ENCODE peak calls at places on chromosomes 6 and 20, in eight cellular contexts. One of them, this sample, is unnamed.

GRCh38 chr6:151087861-151088598 is 151.7 kb upstream of the AKAP12 start:
- DNase-seq in upper lobe of right lung: no peak
- DNase-seq in uterus: peak
- DNase-seq in psoas muscle: peak
- DNase-seq in mesenchymal stem cell: peak
- DNase-seq in cardiac muscle cell: peak
- DNase-seq in left ventricle myocardium inferior: peak
- DNase-seq in A673: no peak
- DNase-seq in this sample: no peak

GRCh38 chr6:127506894-127507293 is 12.2 kb downstream of the MTCL3 start:
- DNase-seq in cardiac muscle cell: no peak
- DNase-seq in mesenchymal stem cell: no peak
- DNase-seq in psoas muscle: no peak
- DNase-seq in left ventricle myocardium inferior: no peak
- DNase-seq in A673: no peak
- DNase-seq in uterus: no peak
- DNase-seq in upper lobe of right lung: no peak
- DNase-seq in this sample: no peak

GRCh38 chr20:24777746-24778145 is 171.3 kb upstream of the CST7 start:
- DNase-seq in psoas muscle: no peak
- DNase-seq in A673: no peak
- DNase-seq in upper lobe of right lung: no peak
- DNase-seq in left ventricle myocardium inferior: no peak
- DNase-seq in mesenchymal stem cell: no peak
- DNase-seq in uterus: no peak
- DNase-seq in cardiac muscle cell: no peak
- DNase-seq in this sample: no peak

GRCh38 chr6:32178547-32179440 is 589 bp downstream of the RNF5 start:
- DNase-seq in cardiac muscle cell: peak
- DNase-seq in psoas muscle: no peak
- DNase-seq in upper lobe of right lung: peak
- DNase-seq in left ventricle myocardium inferior: no peak
- DNase-seq in uterus: no peak
- DNase-seq in A673: no peak
- DNase-seq in mesenchymal stem cell: no peak
- DNase-seq in this sample: peak

GRCh38 chr6:95973976-95974375 is 41.8 kb upstream of the FUT9 start:
- DNase-seq in left ventricle myocardium inferior: no peak
- DNase-seq in cardiac muscle cell: no peak
- DNase-seq in mesenchymal stem cell: no peak
- DNase-seq in upper lobe of right lung: no peak
- DNase-seq in uterus: no peak
- DNase-seq in psoas muscle: no peak
- DNase-seq in A673: no peak
- DNase-seq in this sample: no peak

GRCh38 chr6:41713161-41713649 is 22.2 kb downstream of the TFEB start:
- DNase-seq in left ventricle myocardium inferior: peak
- DNase-seq in upper lobe of right lung: peak
- DNase-seq in cardiac muscle cell: no peak
- DNase-seq in A673: no peak
- DNase-seq in mesenchymal stem cell: no peak
- DNase-seq in uterus: peak
- DNase-seq in psoas muscle: peak
- DNase-seq in this sample: no peak

GRCh38 chr6:45054610-45055009 is 273.5 kb upstream of the RUNX2 start:
- DNase-seq in upper lobe of right lung: no peak
- DNase-seq in psoas muscle: no peak
- DNase-seq in left ventricle myocardium inferior: no peak
- DNase-seq in uterus: no peak
- DNase-seq in mesenchymal stem cell: peak
- DNase-seq in cardiac muscle cell: peak
- DNase-seq in A673: no peak
- DNase-seq in this sample: no peak

GRCh38 chr6:18406955-18407738 is 20.0 kb downstream of the RNF144B start:
- DNase-seq in cardiac muscle cell: no peak
- DNase-seq in left ventricle myocardium inferior: no peak
- DNase-seq in upper lobe of right lung: no peak
- DNase-seq in psoas muscle: no peak
- DNase-seq in mesenchymal stem cell: no peak
- DNase-seq in uterus: no peak
- DNase-seq in A673: no peak
- DNase-seq in this sample: no peak

GRCh38 chr6:14276667-14277404 is 159.3 kb downstream of the CD83 start:
- DNase-seq in A673: no peak
- DNase-seq in mesenchymal stem cell: peak
- DNase-seq in psoas muscle: no peak
- DNase-seq in upper lobe of right lung: no peak
- DNase-seq in cardiac muscle cell: no peak
- DNase-seq in uterus: no peak
- DNase-seq in left ventricle myocardium inferior: no peak
- DNase-seq in this sample: peak

GRCh38 chr20:63731410-63731809 is 5.1 kb upstream of the LIME1 start:
- DNase-seq in A673: no peak
- DNase-seq in cardiac muscle cell: no peak
- DNase-seq in mesenchymal stem cell: no peak
- DNase-seq in left ventricle myocardium inferior: no peak
- DNase-seq in upper lobe of right lung: no peak
- DNase-seq in uterus: no peak
- DNase-seq in psoas muscle: no peak
- DNase-seq in this sample: no peak

GRCh38 chr6:112153926-112154621 is 66.7 kb downstream of the FAM229B start:
- DNase-seq in left ventricle myocardium inferior: no peak
- DNase-seq in upper lobe of right lung: no peak
- DNase-seq in uterus: no peak
- DNase-seq in mesenchymal stem cell: peak
- DNase-seq in psoas muscle: no peak
- DNase-seq in A673: peak
- DNase-seq in cardiac muscle cell: peak
- DNase-seq in this sample: no peak

GRCh38 chr6:68638225-68638900 is 3.3 kb downstream of the ADGRB3 start:
- DNase-seq in psoas muscle: peak
- DNase-seq in mesenchymal stem cell: peak
- DNase-seq in upper lobe of right lung: no peak
- DNase-seq in cardiac muscle cell: peak
- DNase-seq in left ventricle myocardium inferior: peak
- DNase-seq in A673: peak
- DNase-seq in uterus: peak
- DNase-seq in this sample: no peak

GRCh38 chr20:64131406-64131805 is 24.0 kb upstream of the NPBWR2 start:
- DNase-seq in upper lobe of right lung: peak
- DNase-seq in A673: peak
- DNase-seq in cardiac muscle cell: peak
- DNase-seq in uterus: no peak
- DNase-seq in psoas muscle: no peak
- DNase-seq in left ventricle myocardium inferior: no peak
- DNase-seq in mesenchymal stem cell: peak
- DNase-seq in this sample: no peak

GRCh38 chr6:8335371-8335770 is 100.0 kb downstream of the SLC35B3 start:
- DNase-seq in cardiac muscle cell: no peak
- DNase-seq in uterus: no peak
- DNase-seq in upper lobe of right lung: no peak
- DNase-seq in left ventricle myocardium inferior: no peak
- DNase-seq in mesenchymal stem cell: no peak
- DNase-seq in A673: no peak
- DNase-seq in psoas muscle: no peak
- DNase-seq in this sample: no peak

GRCh38 chr6:102488729-102489128 is 1095.2 kb downstream of the GRIK2 start:
- DNase-seq in left ventricle myocardium inferior: no peak
- DNase-seq in uterus: no peak
- DNase-seq in psoas muscle: no peak
- DNase-seq in upper lobe of right lung: no peak
- DNase-seq in A673: no peak
- DNase-seq in mesenchymal stem cell: peak
- DNase-seq in cardiac muscle cell: peak
- DNase-seq in this sample: no peak

GRCh38 chr6:42236680-42237473 is 19.2 kb upstream of the MRPS10 start:
- DNase-seq in A673: no peak
- DNase-seq in left ventricle myocardium inferior: no peak
- DNase-seq in uterus: no peak
- DNase-seq in upper lobe of right lung: no peak
- DNase-seq in psoas muscle: no peak
- DNase-seq in mesenchymal stem cell: no peak
- DNase-seq in cardiac muscle cell: no peak
- DNase-seq in this sample: no peak

GRCh38 chr20:61523145-61523544 is 271.1 kb downstream of the CDH4 start:
- DNase-seq in upper lobe of right lung: no peak
- DNase-seq in cardiac muscle cell: no peak
- DNase-seq in left ventricle myocardium inferior: no peak
- DNase-seq in psoas muscle: no peak
- DNase-seq in A673: no peak
- DNase-seq in uterus: no peak
- DNase-seq in mesenchymal stem cell: no peak
- DNase-seq in this sample: no peak

GRCh38 chr6:40685771-40686170 is 98.6 kb upstream of the LRFN2 start:
- DNase-seq in uterus: no peak
- DNase-seq in upper lobe of right lung: no peak
- DNase-seq in A673: no peak
- DNase-seq in mesenchymal stem cell: no peak
- DNase-seq in cardiac muscle cell: no peak
- DNase-seq in psoas muscle: no peak
- DNase-seq in left ventricle myocardium inferior: no peak
- DNase-seq in this sample: no peak

GRCh38 chr6:97437087-97437486 is 154.1 kb upstream of the MMS22L start:
- DNase-seq in uterus: no peak
- DNase-seq in mesenchymal stem cell: peak
- DNase-seq in cardiac muscle cell: peak
- DNase-seq in A673: peak
- DNase-seq in upper lobe of right lung: no peak
- DNase-seq in left ventricle myocardium inferior: no peak
- DNase-seq in psoas muscle: no peak
- DNase-seq in this sample: no peak

GRCh38 chr20:46393967-46394366 is 12.4 kb downstream of the ELMO2 start:
- DNase-seq in uterus: no peak
- DNase-seq in mesenchymal stem cell: no peak
- DNase-seq in A673: no peak
- DNase-seq in cardiac muscle cell: no peak
- DNase-seq in left ventricle myocardium inferior: no peak
- DNase-seq in psoas muscle: no peak
- DNase-seq in upper lobe of right lung: no peak
- DNase-seq in this sample: no peak

GRCh38 chr20:46388201-46388836 is 18.1 kb downstream of the ELMO2 start:
- DNase-seq in left ventricle myocardium inferior: no peak
- DNase-seq in A673: no peak
- DNase-seq in upper lobe of right lung: no peak
- DNase-seq in cardiac muscle cell: no peak
- DNase-seq in uterus: no peak
- DNase-seq in psoas muscle: no peak
- DNase-seq in mesenchymal stem cell: no peak
- DNase-seq in this sample: no peak

GRCh38 chr20:46388945-46389344 is 17.5 kb downstream of the ELMO2 start:
- DNase-seq in cardiac muscle cell: no peak
- DNase-seq in upper lobe of right lung: no peak
- DNase-seq in A673: no peak
- DNase-seq in psoas muscle: peak
- DNase-seq in mesenchymal stem cell: no peak
- DNase-seq in uterus: no peak
- DNase-seq in left ventricle myocardium inferior: no peak
- DNase-seq in this sample: no peak
- H3K4me3 ChIP-seq in cardiac muscle cell: no peak
- H3K4me3 ChIP-seq in upper lobe of right lung: no peak
- H3K4me3 ChIP-seq in A673: no peak
- H3K4me3 ChIP-seq in psoas muscle: no peak
- H3K4me3 ChIP-seq in mesenchymal stem cell: no peak
- H3K4me3 ChIP-seq in uterus: no peak
- H3K4me3 ChIP-seq in left ventricle myocardium inferior: no peak
- H3K4me3 ChIP-seq in this sample: no peak

DNA sequence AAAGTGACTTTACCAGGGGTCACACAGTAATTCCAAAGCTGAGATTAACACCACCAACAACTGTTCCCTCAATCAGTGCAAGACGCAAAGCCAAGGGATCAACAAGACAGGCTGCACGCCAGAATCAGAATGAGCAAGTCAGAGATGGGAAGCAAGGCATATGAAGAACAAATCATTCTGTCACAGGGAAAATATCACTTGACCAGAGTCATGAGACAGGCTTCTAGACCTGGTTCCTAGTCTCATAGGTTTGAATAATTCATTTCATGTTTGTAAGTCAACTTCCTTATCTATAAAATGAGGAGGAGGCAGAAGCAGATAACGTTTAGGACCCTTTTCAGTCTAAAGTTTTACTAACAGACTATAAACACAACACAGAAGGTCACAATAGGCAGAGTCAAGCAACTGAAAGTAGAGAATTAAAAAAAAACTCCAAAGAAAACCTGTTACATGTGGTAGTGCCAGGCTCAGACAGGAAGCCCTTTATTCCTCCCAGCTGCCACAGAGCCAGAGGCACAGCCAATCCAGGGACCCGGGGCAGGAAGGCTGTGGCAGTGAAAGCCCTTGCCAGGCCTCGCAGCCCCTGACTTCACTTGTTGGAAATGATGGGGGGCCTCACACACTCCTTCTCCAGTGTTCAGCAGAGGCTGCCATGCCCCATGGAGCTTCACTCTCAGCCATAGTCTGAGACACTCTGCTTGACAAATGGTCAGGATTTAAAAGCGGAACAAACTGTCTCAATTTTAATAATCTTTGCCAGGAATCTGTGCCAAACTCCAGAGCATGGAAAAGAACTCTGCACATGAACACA is 29.2 kb upstream of the DST start:
- DNase-seq in A673: peak
- DNase-seq in cardiac muscle cell: peak
- DNase-seq in upper lobe of right lung: no peak
- DNase-seq in left ventricle myocardium inferior: no peak
- DNase-seq in mesenchymal stem cell: no peak
- DNase-seq in uterus: peak
- DNase-seq in psoas muscle: peak
- DNase-seq in this sample: no peak
- H3K27ac ChIP-seq in A673: peak
- H3K27ac ChIP-seq in cardiac muscle cell: no peak
- H3K27ac ChIP-seq in upper lobe of right lung: peak
- H3K27ac ChIP-seq in left ventricle myocardium inferior: peak
- H3K27ac ChIP-seq in mesenchymal stem cell: peak
- H3K27ac ChIP-seq in uterus: peak
- H3K27ac ChIP-seq in psoas muscle: peak
- H3K27ac ChIP-seq in this sample: no peak

GRCh38 chr6:75349262-75349984 is 64.8 kb upstream of the TMEM30A start:
- DNase-seq in left ventricle myocardium inferior: peak
- DNase-seq in mesenchymal stem cell: peak
- DNase-seq in uterus: peak
- DNase-seq in A673: peak
- DNase-seq in psoas muscle: peak
- DNase-seq in cardiac muscle cell: peak
- DNase-seq in upper lobe of right lung: peak
- DNase-seq in this sample: no peak
- H3K4me3 ChIP-seq in left ventricle myocardium inferior: peak
- H3K4me3 ChIP-seq in mesenchymal stem cell: peak
- H3K4me3 ChIP-seq in uterus: peak
- H3K4me3 ChIP-seq in A673: peak
- H3K4me3 ChIP-seq in psoas muscle: peak
- H3K4me3 ChIP-seq in cardiac muscle cell: peak
- H3K4me3 ChIP-seq in upper lobe of right lung: peak
- H3K4me3 ChIP-seq in this sample: no peak

DNA sequence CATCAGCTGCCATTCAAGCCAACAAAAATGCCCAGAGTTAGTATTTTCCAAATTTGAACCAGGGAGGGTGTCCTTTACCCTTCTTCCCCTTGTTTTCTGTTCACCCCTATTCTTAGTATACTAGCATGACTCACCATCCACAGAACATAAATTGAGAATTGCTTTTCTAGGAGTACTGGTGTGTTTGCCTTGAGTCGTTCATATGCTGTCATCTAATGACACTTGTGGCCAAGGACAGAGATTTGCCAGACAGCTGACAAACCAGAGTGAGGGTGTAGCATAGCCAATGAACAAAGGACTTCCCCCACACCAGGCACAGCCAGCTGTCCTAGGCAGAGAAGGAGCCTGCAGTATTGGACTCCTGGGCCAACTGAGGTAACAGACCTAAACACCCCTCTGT is 62.2 kb downstream of the FILIP1 start:
- DNase-seq in upper lobe of right lung: no peak
- DNase-seq in uterus: no peak
- DNase-seq in psoas muscle: peak
- DNase-seq in left ventricle myocardium inferior: peak
- DNase-seq in A673: no peak
- DNase-seq in cardiac muscle cell: peak
- DNase-seq in mesenchymal stem cell: peak
- DNase-seq in this sample: no peak
- H3K27ac ChIP-seq in upper lobe of right lung: no peak
- H3K27ac ChIP-seq in uterus: peak
- H3K27ac ChIP-seq in psoas muscle: peak
- H3K27ac ChIP-seq in left ventricle myocardium inferior: peak
- H3K27ac ChIP-seq in A673: no peak
- H3K27ac ChIP-seq in cardiac muscle cell: peak
- H3K27ac ChIP-seq in mesenchymal stem cell: no peak
- H3K27ac ChIP-seq in this sample: no peak

This sample was measured in naive thymus-derived CD4-positive, alpha-beta T cell.